ENCODE peak calls at places on chromosome 18, in six cellular contexts. A, W, Y, P, I and D are unnamed samples. For H3K4me1 and H3K27me3, the result is how much of the 10 kb centered on the place peaks cover.

GRCh38 chr18:5414546-5414945 is 119.0 kb upstream of the ZBTB14 start:
- DNase-seq in A (no peak), W (no peak), Y (no peak), I (no peak), P (peak), D (no peak)

GRCh38 chr18:32772580-32773186 is at the start of gene KLHL14:
- DNase-seq in W (no peak), A (no peak), I (no peak), P (no peak), Y (no peak), D (no peak)

GRCh38 chr18:54878662-54879058 is 50.4 kb downstream of the RAB27B start:
- DNase-seq in I (no peak), P (no peak), A (no peak), Y (no peak), W (no peak), D (no peak)

GRCh38 chr18:27118964-27119363 is 66.1 kb downstream of the CHST9 start:
- DNase-seq in P (no peak), Y (no peak), I (no peak), A (no peak), W (no peak), D (no peak)

GRCh38 chr18:27991391-27991790 is 185.5 kb downstream of the CDH2 start:
- DNase-seq in Y (no peak), W (no peak), A (no peak), P (no peak), I (no peak), D (no peak)

GRCh38 chr18:49100226-49100968 is 149.6 kb upstream of the SMAD7 start:
- DNase-seq in Y (no peak), A (no peak), P (no peak), I (no peak), W (no peak), D (no peak)

GRCh38 chr18:28075501-28075900 is 101.4 kb downstream of the CDH2 start:
- DNase-seq in W (no peak), I (no peak), Y (no peak), A (no peak), P (no peak), D (no peak)

GRCh38 chr18:3914833-3915598 is 465.0 kb downstream of the TGIF1 start:
- DNase-seq in P (no peak), W (no peak), I (no peak), A (no peak), Y (no peak), D (no peak)

GRCh38 chr18:8460748-8461147 is 148.5 kb upstream of the RAB12 start:
- DNase-seq in I (no peak), P (no peak), A (no peak), W (no peak), Y (no peak), D (no peak)
- TF ChIP-seq POLR2A in I (no peak), P (no peak), A (no peak), W (no peak), Y (no peak), D (no peak)

GRCh38 chr18:79260023-79260422 is 135.7 kb upstream of the NFATC1 start:
- DNase-seq in Y (no peak), A (no peak), W (no peak), P (no peak), I (no peak), D (no peak)
- H3K4me1 ChIP-seq in Y (under half), A (under half), W (under half), P (under half), I (under half), D (under half)

GRCh38 chr18:57431512-57432080 is 3.6 kb upstream of the ONECUT2 start:
- DNase-seq in P (no peak), A (no peak), I (no peak), Y (no peak), W (no peak), D (no peak)
- H3K27me3 ChIP-seq in P (half or more), A (half or more), I (half or more), Y (half or more), W (under half), D (under half)

GRCh38 chr18:12679183-12679786 is 21.4 kb upstream of the SPIRE1 start:
- DNase-seq in W (no peak), I (no peak), P (no peak), Y (peak), A (peak), D (no peak)
- TF ChIP-seq POLR2A in W (no peak), I (no peak), P (no peak), Y (no peak), A (peak), D (no peak)

GRCh38 chr18:58337688-58338087 is 291.2 kb downstream of the ALPK2 start:
- DNase-seq in Y (no peak), A (no peak), W (no peak), I (no peak), P (no peak), D (no peak)
- H3K4me1 ChIP-seq in Y (under half), A (under half), W (under half), I (under half), P (under half), D (under half)